ENCODE peak calls at places on chromosomes 4 and X, in six cellular contexts. A is HepG2, E is K562, O is GM12892, I is GM12878, Y is H1. G is an unnamed sample.

GRCh38 chr4:164357957-164358356 is 396.0 kb upstream of the SMIM31 start:
- DNase-seq in A (no peak), E (no peak), O (no peak), Y (no peak), I (no peak), G (no peak)

GRCh38 chr4:69591374-69591773 is 48.1 kb downstream of the UGT2A2 start:
- DNase-seq in A (no peak), Y (no peak), E (no peak), I (no peak), O (no peak), G (no peak)

GRCh38 chr4:151202851-151203455 is 74.0 kb upstream of the PRSS48 start:
- DNase-seq in E (no peak), I (no peak), A (no peak), O (no peak), Y (no peak), G (no peak)

GRCh38 chr4:79831119-79831528 is 241.9 kb downstream of the ANTXR2 start:
- DNase-seq in A (no peak), Y (no peak), O (no peak), E (no peak), I (no peak), G (no peak)

GRCh38 chr4:87848622-87849351 is 16.0 kb downstream of the MEPE start:
- DNase-seq in E (peak), O (no peak), I (no peak), A (peak), Y (no peak), G (peak)

GRCh38 chr4:144565558-144566195 is 80.3 kb upstream of the HHIP start:
- DNase-seq in E (no peak), Y (no peak), O (no peak), A (no peak), I (no peak), G (no peak)

GRCh38 chr4:121439669-121440068 is 58.9 kb upstream of the QRFPR start:
- DNase-seq in Y (no peak), E (no peak), I (no peak), O (no peak), A (no peak), G (no peak)

GRCh38 chrX:45807572-45808425 is 607.1 kb upstream of the DIPK2B start:
- DNase-seq in Y (no peak), E (no peak), O (no peak), A (no peak), I (no peak), G (no peak)

GRCh38 chr4:16764622-16765021 is 133.8 kb downstream of the LDB2 start:
- DNase-seq in O (no peak), Y (no peak), E (no peak), I (no peak), A (peak), G (no peak)

GRCh38 chr4:145148980-145149379 is 31.4 kb downstream of the OTUD4 start:
- DNase-seq in O (no peak), Y (no peak), I (no peak), A (no peak), E (no peak), G (no peak)

GRCh38 chr4:35652197-35652596 is 592.1 kb downstream of the ARAP2 start:
- DNase-seq in I (no peak), A (no peak), E (no peak), Y (no peak), O (no peak), G (no peak)

GRCh38 chr4:1204828-1205591 is 32.6 kb upstream of the SPON2 start:
- DNase-seq in E (no peak), Y (no peak), I (no peak), A (peak), O (no peak), G (no peak)

GRCh38 chr4:76147454-76148141 is 599 bp downstream of the NUP54 start:
- DNase-seq in A (peak), Y (peak), E (peak), I (peak), O (peak), G (peak)

GRCh38 chrX:1658083-1658463 is 43.2 kb downstream of the ASMT start:
- DNase-seq in E (no peak), A (no peak), O (no peak), I (no peak), Y (no peak), G (no peak)

GRCh38 chrX:150544222-150544787 is 24.1 kb upstream of the MTM1 start:
- DNase-seq in Y (no peak), E (peak), A (peak), O (no peak), I (no peak), G (no peak)

GRCh38 chr4:40281913-40282312 is 53.2 kb upstream of the CHRNA9 start:
- DNase-seq in E (no peak), I (no peak), Y (no peak), A (no peak), O (no peak), G (no peak)

GRCh38 chr4:130478406-130478805 is 1382.5 kb downstream of the C4orf33 start:
- DNase-seq in A (no peak), O (no peak), Y (no peak), I (no peak), E (no peak), G (no peak)

GRCh38 chrX:46376246-46376885 is 168.9 kb downstream of the ZNF674 start:
- DNase-seq in Y (no peak), I (no peak), E (peak), A (peak), O (no peak), G (no peak)

GRCh38 chrX:65093658-65094057 is 117.4 kb upstream of the ZC4H2 start:
- DNase-seq in A (peak), I (no peak), E (no peak), Y (no peak), O (no peak), G (no peak)

GRCh38 chr4:179664628-179665027 is 2222.4 kb upstream of the AGA start:
- DNase-seq in E (no peak), I (no peak), Y (no peak), O (no peak), A (no peak), G (no peak)

GRCh38 chrX:113947548-113947947 is 636.3 kb upstream of the HTR2C start:
- DNase-seq in I (no peak), A (peak), Y (no peak), O (no peak), E (peak), G (no peak)

DNA sequence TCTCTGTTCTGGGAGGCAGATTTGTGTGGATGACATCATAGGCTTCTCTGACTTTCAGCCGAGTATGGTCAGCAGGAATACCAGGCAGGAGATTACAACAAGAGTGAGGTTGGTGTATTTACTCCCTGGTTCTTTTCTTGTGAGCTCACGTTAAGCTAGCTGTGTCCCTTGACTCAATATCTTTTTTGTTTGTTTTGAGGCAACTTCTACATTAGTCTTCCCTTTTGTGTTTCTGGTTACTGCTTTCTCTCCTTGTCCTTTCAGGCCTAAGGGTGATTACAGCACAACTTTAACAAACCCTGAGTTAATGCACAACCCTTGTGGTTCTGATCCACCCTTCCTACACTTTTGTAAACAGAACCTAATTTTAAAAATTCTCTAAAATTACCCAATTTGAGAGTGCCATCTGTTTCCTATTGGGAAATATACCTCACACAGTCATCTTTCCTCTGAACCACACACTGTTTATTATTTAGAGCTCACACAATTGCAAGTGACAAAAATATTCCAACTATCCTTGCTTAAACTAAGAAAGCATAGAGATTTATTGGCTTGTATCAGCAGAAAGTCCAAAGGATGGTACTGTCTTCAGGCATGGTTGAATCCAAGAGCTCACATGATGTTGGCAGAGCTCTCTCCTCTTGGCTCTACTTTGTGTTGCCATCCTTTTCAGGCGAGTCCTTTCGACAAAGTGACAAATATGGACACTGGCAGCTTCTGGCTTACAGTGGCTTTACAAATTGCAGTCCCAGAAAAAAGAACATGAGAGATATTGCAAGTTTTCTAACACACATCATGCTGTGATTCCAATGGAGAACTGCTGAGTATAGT is 150.5 kb upstream of the DDIT4L start:
- DNase-seq in E (no peak), I (no peak), Y (no peak), A (no peak), O (no peak), G (no peak)
- TF ChIP-seq POLR2AphosphoS5 in E (no peak), I (no peak), Y (no peak), A (no peak), O (no peak), G (no peak)

DNA sequence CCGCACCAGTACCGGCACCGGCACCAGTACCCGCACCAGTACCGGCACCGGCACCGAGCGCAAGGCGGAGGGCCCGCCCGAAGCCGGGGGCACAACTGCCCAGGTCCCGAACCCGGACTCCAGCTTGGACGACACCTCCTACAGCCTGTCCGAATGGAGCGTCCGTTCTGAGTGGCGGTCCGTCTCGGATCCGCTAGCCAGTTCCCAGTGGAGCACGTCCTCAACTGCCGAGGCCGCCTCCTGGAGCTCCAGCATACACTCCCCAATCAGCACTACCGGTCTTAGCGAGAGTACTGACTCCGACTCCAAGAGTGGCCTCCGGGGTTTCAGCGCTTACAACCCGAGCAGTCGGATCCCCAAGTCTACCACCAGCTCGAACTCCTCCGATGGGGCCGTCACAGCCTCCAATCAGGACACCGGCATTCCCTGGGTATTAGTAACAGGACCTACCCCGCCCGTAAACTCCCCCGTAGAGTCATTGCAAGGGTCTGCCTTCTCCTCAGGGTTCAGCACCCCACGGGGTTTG is 885 bp upstream of the MAOA start:
- DNase-seq in E (no peak), Y (no peak), O (no peak), A (no peak), I (no peak), G (no peak)
- TF ChIP-seq TAF1 in E (no peak), Y (no peak), O (no peak), A (no peak), I (no peak), G (no peak)

GRCh38 chr4:140641105-140641555 is 72.4 kb upstream of the UCP1 start:
- DNase-seq in I (no peak), O (no peak), Y (no peak), E (no peak), A (peak), G (no peak)
- TF ChIP-seq POLR2A in I (no peak), O (no peak), Y (no peak), E (no peak), A (no peak), G (no peak)

GRCh38 chr4:183798249-183798920 is 106.7 kb upstream of the STOX2 start:
- DNase-seq in I (no peak), A (no peak), O (no peak), Y (no peak), E (no peak), G (no peak)

GRCh38 chr4:183801460-183802168 is 103.5 kb upstream of the STOX2 start:
- DNase-seq in I (no peak), E (no peak), A (no peak), O (no peak), Y (no peak), G (no peak)

GRCh38 chr4:183797445-183798248 is 107.5 kb upstream of the STOX2 start:
- DNase-seq in O (no peak), Y (no peak), I (no peak), E (no peak), A (no peak), G (no peak)

GRCh38 chr4:183798921-183799307 is 106.2 kb upstream of the STOX2 start:
- DNase-seq in A (no peak), I (no peak), Y (no peak), E (no peak), O (no peak), G (no peak)

DNA sequence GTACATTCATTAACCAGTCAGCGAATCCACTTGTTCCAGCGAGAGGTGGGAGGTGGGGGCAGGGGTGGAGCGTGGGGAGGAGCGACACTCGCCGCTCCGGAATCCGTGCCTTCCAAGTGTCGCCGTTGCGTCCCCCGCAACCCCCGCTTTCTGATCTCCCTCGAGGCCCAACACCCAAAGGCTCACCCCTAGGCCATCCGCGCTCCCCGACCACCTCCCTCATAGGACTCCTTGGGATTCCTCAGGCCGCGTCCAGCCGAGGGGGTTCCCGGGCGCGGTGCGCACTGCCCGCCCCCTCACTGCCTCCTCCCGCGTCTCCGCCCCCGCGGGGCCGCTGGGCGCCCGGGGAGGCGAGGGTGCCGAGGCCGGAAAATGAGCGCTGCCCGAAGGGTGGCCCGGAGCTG is 108.1 kb upstream of the STOX2 start:
- DNase-seq in Y (no peak), I (no peak), E (no peak), A (no peak), O (no peak), G (no peak)
- TF ChIP-seq POLR2AphosphoS5 in Y (no peak), I (no peak), E (no peak), A (no peak), O (no peak), G (no peak)